ENCODE peak calls at places on chromosomes 7 and 10, in six cellular contexts. One of them, this sample, is unnamed.

GRCh38 chr7:111639894-111640293 is 77.6 kb upstream of the IMMP2L start:
- DNase-seq in heart right ventricle: no peak
- DNase-seq in colonic mucosa: no peak
- DNase-seq in spleen: no peak
- DNase-seq in NT2/D1: no peak
- DNase-seq in MCF 10A: no peak
- DNase-seq in this sample: no peak

GRCh38 chr7:129480674-129481363 is 21.5 kb upstream of the SMKR1 start:
- DNase-seq in NT2/D1: no peak
- DNase-seq in spleen: no peak
- DNase-seq in MCF 10A: no peak
- DNase-seq in heart right ventricle: no peak
- DNase-seq in colonic mucosa: no peak
- DNase-seq in this sample: no peak

GRCh38 chr10:110664483-110665420 is 20.6 kb downstream of the RBM20 start:
- DNase-seq in spleen: no peak
- DNase-seq in MCF 10A: peak
- DNase-seq in NT2/D1: no peak
- DNase-seq in colonic mucosa: no peak
- DNase-seq in heart right ventricle: no peak
- DNase-seq in this sample: peak

GRCh38 chr10:129725482-129725881 is 238.6 kb downstream of the EBF3 start:
- DNase-seq in MCF 10A: no peak
- DNase-seq in NT2/D1: no peak
- DNase-seq in colonic mucosa: no peak
- DNase-seq in heart right ventricle: no peak
- DNase-seq in spleen: peak
- DNase-seq in this sample: no peak

GRCh38 chr10:71643904-71644303 is 75.7 kb downstream of the C10orf105 start:
- DNase-seq in MCF 10A: no peak
- DNase-seq in spleen: no peak
- DNase-seq in colonic mucosa: no peak
- DNase-seq in heart right ventricle: no peak
- DNase-seq in NT2/D1: no peak
- DNase-seq in this sample: no peak

GRCh38 chr7:132072873-132073272 is 503.4 kb downstream of the PLXNA4 start:
- DNase-seq in spleen: no peak
- DNase-seq in colonic mucosa: no peak
- DNase-seq in heart right ventricle: no peak
- DNase-seq in MCF 10A: no peak
- DNase-seq in NT2/D1: no peak
- DNase-seq in this sample: no peak

GRCh38 chr7:22200238-22200637 is 156.7 kb downstream of the RAPGEF5 start:
- DNase-seq in spleen: no peak
- DNase-seq in colonic mucosa: no peak
- DNase-seq in NT2/D1: no peak
- DNase-seq in heart right ventricle: no peak
- DNase-seq in MCF 10A: no peak
- DNase-seq in this sample: no peak

GRCh38 chr10:67402620-67403019 is 293.4 kb downstream of the CTNNA3 start:
- DNase-seq in spleen: no peak
- DNase-seq in MCF 10A: no peak
- DNase-seq in colonic mucosa: no peak
- DNase-seq in heart right ventricle: no peak
- DNase-seq in NT2/D1: no peak
- DNase-seq in this sample: no peak

GRCh38 chr7:38932509-38933168 is 23.6 kb upstream of the VPS41 start:
- DNase-seq in MCF 10A: peak
- DNase-seq in colonic mucosa: peak
- DNase-seq in heart right ventricle: peak
- DNase-seq in spleen: peak
- DNase-seq in NT2/D1: peak
- DNase-seq in this sample: no peak

GRCh38 chr7:143003393-143004051 is 23.4 kb downstream of the OR9A2 start:
- DNase-seq in MCF 10A: peak
- DNase-seq in NT2/D1: peak
- DNase-seq in heart right ventricle: peak
- DNase-seq in spleen: no peak
- DNase-seq in colonic mucosa: no peak
- DNase-seq in this sample: no peak

GRCh38 chr7:135270577-135271254 is 37.1 kb downstream of the STRA8 start:
- DNase-seq in colonic mucosa: no peak
- DNase-seq in spleen: no peak
- DNase-seq in heart right ventricle: no peak
- DNase-seq in NT2/D1: no peak
- DNase-seq in MCF 10A: no peak
- DNase-seq in this sample: no peak

GRCh38 chr10:58511765-58512469 is 755 bp upstream of the BICC1 start:
- DNase-seq in MCF 10A: no peak
- DNase-seq in NT2/D1: no peak
- DNase-seq in spleen: no peak
- DNase-seq in heart right ventricle: peak
- DNase-seq in colonic mucosa: peak
- DNase-seq in this sample: no peak

GRCh38 chr10:75569506-75569905 is 138.1 kb downstream of the LRMDA start:
- DNase-seq in colonic mucosa: no peak
- DNase-seq in heart right ventricle: no peak
- DNase-seq in NT2/D1: no peak
- DNase-seq in spleen: no peak
- DNase-seq in MCF 10A: no peak
- DNase-seq in this sample: no peak